ENCODE peak calls at places on chromosome 15, in seven cellular contexts. O is H9, M is mesenchymal stem cell, W is mesendoderm, T is IMR-90, F is H1, B is trophoblast cell. Y is an unnamed sample.

GRCh38 chr15:91258436-91258779 is 158.4 kb downstream of the SV2B start:
- DNase-seq in O (peak), M (no peak), W (peak), T (no peak), F (no peak), B (peak), Y (no peak)

GRCh38 chr15:62708470-62708869 is 334.1 kb upstream of the TPM1 start:
- DNase-seq in O (no peak), M (no peak), W (no peak), T (no peak), F (no peak), B (no peak), Y (no peak)

GRCh38 chr15:67458449-67458848 is 62.5 kb upstream of the C15orf61 start:
- DNase-seq in O (no peak), M (no peak), W (no peak), T (peak), F (no peak), B (no peak), Y (no peak)

GRCh38 chr15:37880009-37880834 is 54.2 kb upstream of the TMCO5A start:
- DNase-seq in O (no peak), M (peak), W (peak), T (peak), F (no peak), B (peak), Y (peak)

GRCh38 chr15:94610069-94610863 is 378.9 kb downstream of the MCTP2 start:
- DNase-seq in O (no peak), M (no peak), W (no peak), T (no peak), F (no peak), B (no peak), Y (no peak)

GRCh38 chr15:49831206-49831965 is 210.5 kb downstream of the DTWD1 start:
- DNase-seq in O (no peak), M (peak), W (peak), T (peak), F (no peak), B (peak), Y (no peak)

GRCh38 chr15:27042646-27043045 is 71.7 kb downstream of the GABRG3 start:
- DNase-seq in O (no peak), M (no peak), W (peak), T (no peak), F (no peak), B (no peak), Y (no peak)

GRCh38 chr15:96326551-96327154 is 3.8 kb upstream of the NR2F2 start:
- DNase-seq in O (peak), M (peak), W (peak), T (no peak), F (no peak), B (peak), Y (no peak)

GRCh38 chr15:52383100-52383588 is 87.5 kb upstream of the MYO5C start:
- DNase-seq in O (no peak), M (no peak), W (no peak), T (peak), F (no peak), B (no peak), Y (no peak)

GRCh38 chr15:38128389-38128788 is 124.2 kb upstream of the SPRED1 start:
- DNase-seq in O (no peak), M (peak), W (no peak), T (peak), F (no peak), B (peak), Y (no peak)

GRCh38 chr15:27894645-27895044 is 204.5 kb downstream of the OCA2 start:
- DNase-seq in O (no peak), M (no peak), W (no peak), T (no peak), F (no peak), B (no peak), Y (no peak)

GRCh38 chr15:65887565-65887964 is 18.3 kb downstream of the RAB11A start:
- DNase-seq in O (no peak), M (no peak), W (no peak), T (no peak), F (no peak), B (no peak), Y (no peak)

GRCh38 chr15:65884511-65884910 is 15.2 kb downstream of the RAB11A start:
- DNase-seq in O (no peak), M (no peak), W (no peak), T (no peak), F (no peak), B (no peak), Y (no peak)

GRCh38 chr15:65885668-65886218 is 16.5 kb downstream of the RAB11A start:
- DNase-seq in O (no peak), M (no peak), W (no peak), T (no peak), F (no peak), B (peak), Y (no peak)

GRCh38 chr15:65881766-65882434 is 12.6 kb downstream of the RAB11A start:
- DNase-seq in O (no peak), M (no peak), W (no peak), T (no peak), F (no peak), B (no peak), Y (no peak)

GRCh38 chr15:65883571-65883970 is 14.3 kb downstream of the RAB11A start:
- DNase-seq in O (no peak), M (no peak), W (no peak), T (no peak), F (no peak), B (no peak), Y (no peak)
- H2BK120ac ChIP-seq in O (no peak), M (no peak), W (no peak), T (no peak), F (no peak), B (no peak), Y (no peak)

DNA sequence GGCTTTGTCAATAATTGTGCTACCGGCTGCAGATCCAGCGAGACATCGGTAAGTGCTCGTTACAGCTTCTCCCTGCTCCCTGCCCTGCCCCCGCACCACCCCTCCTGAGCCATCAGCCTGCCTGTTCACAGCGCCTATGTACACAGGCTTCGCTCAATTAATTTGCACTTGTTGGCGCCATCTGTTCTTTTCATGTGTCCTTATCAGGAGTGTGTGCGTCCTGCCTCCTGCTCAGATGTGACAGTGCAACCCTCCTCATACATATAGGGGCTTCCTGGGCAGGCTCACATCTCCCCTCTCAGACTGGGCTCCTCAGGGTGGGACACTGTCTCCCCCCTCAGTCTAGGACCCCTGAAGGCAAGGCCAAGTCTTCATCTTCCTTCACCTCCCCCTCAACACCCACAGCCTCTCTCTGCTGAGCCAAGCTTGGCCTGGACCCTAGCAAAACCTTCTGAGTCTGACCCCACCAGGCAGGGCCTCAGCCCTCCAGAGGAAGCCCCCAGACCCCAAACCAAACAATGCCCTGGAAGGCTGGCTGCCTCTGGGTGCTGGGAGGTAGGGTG is 54.9 kb downstream of the CYP11A1 start:
- DNase-seq in O (no peak), M (no peak), W (no peak), T (no peak), F (no peak), B (no peak), Y (no peak)
- H2AK5ac ChIP-seq in O (no peak), M (peak), W (no peak), T (no peak), F (no peak), B (no peak), Y (peak)

GRCh38 chr15:80487884-80488283 is 83.7 kb downstream of the ARNT2 start:
- DNase-seq in O (no peak), M (no peak), W (no peak), T (no peak), F (no peak), B (no peak), Y (no peak)
- H3K9ac ChIP-seq in O (no peak), M (peak), W (no peak), T (no peak), F (no peak), B (no peak), Y (no peak)

GRCh38 chr15:39627456-39628130 is 46.7 kb downstream of the THBS1 start:
- DNase-seq in O (no peak), M (no peak), W (no peak), T (no peak), F (no peak), B (no peak), Y (no peak)
- H2BK120ac ChIP-seq in O (no peak), M (no peak), W (no peak), T (no peak), F (no peak), B (no peak), Y (no peak)